ENCODE peak calls at places on chromosomes 1 and 21, in five cellular contexts. W, C, H, X and N are unnamed samples.

GRCh38 chr1:157040802-157041201 is 4.7 kb downstream of the ARHGEF11 start:
- DNase-seq in H (no peak), C (no peak), X (no peak), W (no peak), N (no peak)

GRCh38 chr1:53621144-53621543 is 117.8 kb downstream of the GLIS1 start:
- DNase-seq in H (no peak), C (no peak), W (no peak), X (no peak), N (no peak)

GRCh38 chr1:230744382-230744781 is 2.8 kb upstream of the CAPN9 start:
- DNase-seq in C (no peak), H (no peak), X (no peak), W (no peak), N (no peak)

GRCh38 chr1:155170101-155170785 is 2.9 kb downstream of the KRTCAP2 start:
- DNase-seq in X (no peak), W (no peak), H (no peak), C (no peak), N (no peak)

GRCh38 chr1:192604979-192605620 is 29.5 kb downstream of the RGS1 start:
- DNase-seq in C (no peak), X (no peak), W (no peak), H (no peak), N (no peak)

GRCh38 chr1:45348020-45348419 is 7.8 kb upstream of the MUTYH start:
- DNase-seq in H (no peak), C (no peak), X (no peak), W (no peak), N (no peak)

GRCh38 chr21:17901458-17902092 is 82.4 kb upstream of the C21orf91 start:
- DNase-seq in X (no peak), H (no peak), C (no peak), W (no peak), N (no peak)

GRCh38 chr1:154759196-154759595 is 110.9 kb downstream of the KCNN3 start:
- DNase-seq in H (no peak), C (no peak), W (no peak), X (no peak), N (no peak)

GRCh38 chr1:111592389-111593361 is 26.9 kb upstream of the RAP1A start:
- DNase-seq in C (peak), W (peak), H (peak), X (peak), N (peak)

GRCh38 chr1:9473032-9473792 is 66.1 kb upstream of the SLC25A33 start:
- DNase-seq in W (peak), H (no peak), X (peak), C (no peak), N (peak)

GRCh38 chr21:45829566-45830147 is 151.9 kb upstream of the COL6A1 start:
- DNase-seq in H (no peak), X (no peak), W (no peak), C (peak), N (no peak)

GRCh38 chr1:152118915-152119314 is 3.7 kb upstream of the TCHH start:
- DNase-seq in X (no peak), C (no peak), H (no peak), W (no peak), N (no peak)

GRCh38 chr1:171637928-171638576 is 14.4 kb downstream of the MYOC start:
- DNase-seq in C (no peak), W (no peak), H (no peak), X (no peak), N (no peak)

GRCh38 chr1:115524211-115524610 is 117.6 kb upstream of the VANGL1 start:
- DNase-seq in X (no peak), C (peak), H (no peak), W (no peak), N (no peak)

GRCh38 chr1:182624582-182624981 is 20.4 kb upstream of the RGS16 start:
- DNase-seq in H (no peak), C (no peak), W (no peak), X (no peak), N (no peak)

GRCh38 chr1:117038236-117038635 is 21.9 kb upstream of the TTF2 start:
- DNase-seq in C (peak), W (no peak), X (no peak), H (no peak), N (no peak)

GRCh38 chr21:26715878-26716506 is 129.2 kb downstream of the ADAMTS1 start:
- DNase-seq in X (no peak), W (no peak), H (no peak), C (no peak), N (peak)

GRCh38 chr1:203441811-203442210 is 33.8 kb upstream of the PRELP start:
- DNase-seq in C (no peak), W (no peak), H (no peak), X (no peak), N (no peak)

GRCh38 chr1:155940531-155940992 is 876 bp upstream of the RXFP4 start:
- DNase-seq in X (no peak), C (no peak), W (no peak), H (no peak), N (peak)

GRCh38 chr1:227127891-227128290 is 187.8 kb downstream of the COQ8A start:
- DNase-seq in W (no peak), X (no peak), H (no peak), C (no peak), N (no peak)

GRCh38 chr1:201982923-201983805 is 716 bp downstream of the RNPEP start:
- DNase-seq in X (peak), H (no peak), W (peak), C (peak), N (peak)
- TF ChIP-seq POLR2A in X (no peak), H (no peak), W (no peak), C (no peak), N (peak)

GRCh38 chr1:247295746-247296145 is 35.9 kb downstream of the ZNF496 start:
- DNase-seq in C (no peak), H (no peak), W (no peak), X (no peak), N (no peak)
- H3K4me3 ChIP-seq in C (no peak), H (no peak), W (no peak), X (no peak), N (no peak)

DNA sequence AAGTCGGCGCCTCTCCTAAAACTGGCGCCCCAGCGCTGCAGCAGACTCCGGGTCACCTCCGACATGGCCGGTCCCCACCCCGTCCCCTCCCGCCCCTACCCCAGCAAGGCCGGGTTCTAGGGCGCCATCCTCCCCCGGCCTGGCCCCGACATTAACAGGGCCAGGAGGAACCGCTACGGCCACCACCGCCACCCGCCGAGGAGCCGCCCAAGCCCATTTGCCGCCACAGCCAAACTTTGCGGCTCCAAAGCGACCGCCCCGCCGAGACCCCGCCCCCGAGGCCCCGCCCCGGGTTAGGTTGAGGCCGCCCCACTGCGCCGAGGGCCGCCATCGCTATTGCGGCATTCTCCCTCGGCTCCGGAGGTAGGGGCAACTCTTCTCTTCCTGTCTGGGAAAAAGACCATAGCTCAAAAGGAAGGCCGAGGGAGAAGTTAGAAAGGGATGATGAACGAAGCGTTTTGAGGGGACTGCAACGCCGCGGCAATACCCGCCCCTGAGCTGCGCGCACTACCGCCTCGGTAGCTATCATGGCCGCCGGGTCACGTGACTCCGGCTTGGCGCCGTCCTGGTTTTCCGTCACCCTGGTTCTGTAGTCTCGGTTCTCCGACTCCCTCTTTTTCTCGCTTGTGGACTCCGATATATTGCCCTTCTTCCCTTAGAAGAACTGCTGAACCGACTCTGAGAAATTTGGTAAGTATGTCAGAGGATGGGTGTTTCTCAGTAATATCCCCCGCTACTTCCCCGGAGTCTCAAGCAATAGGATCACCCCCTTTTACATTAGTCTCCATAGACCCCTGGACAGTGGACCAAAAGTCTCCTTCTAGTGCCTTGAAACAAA is at the start of the genes AIDA and BROX:
- DNase-seq in X (peak), H (peak), W (peak), C (peak), N (peak)
- TF ChIP-seq POLR2A in X (no peak), H (no peak), W (peak), C (no peak), N (peak)

GRCh38 chr1:160520582-160520981 is 2.5 kb downstream of the SLAMF6 start:
- DNase-seq in C (no peak), X (no peak), W (no peak), H (no peak), N (no peak)
- H3K4me3 ChIP-seq in C (no peak), X (no peak), W (no peak), H (peak), N (no peak)